ENCODE peak calls at places on chromosomes 5 and 9, in ten cellular contexts. Q, B, Y, Z, A, U, C, K, T and W are unnamed samples.

GRCh38 chr9:127444921-127445850 is 6.0 kb downstream of the RPL12 start:
- DNase-seq in A (no peak), C (no peak), Z (no peak), T (no peak), Q (peak), B (no peak), K (no peak), Y (peak), U (no peak), W (peak)

GRCh38 chr5:17415282-17415681 is 82.7 kb upstream of the TAF11L2 start:
- DNase-seq in C (no peak), U (no peak), A (no peak), T (no peak), Z (no peak), K (no peak), B (no peak), Q (no peak), Y (no peak), W (no peak)

GRCh38 chr5:92659246-92659645 is 921.8 kb downstream of the NR2F1-AS1 start:
- DNase-seq in Q (no peak), C (no peak), U (no peak), B (no peak), T (no peak), Z (no peak), K (no peak), A (no peak), Y (no peak), W (no peak)

GRCh38 chr5:139886213-139886612 is 90.6 kb downstream of the PSD2 start:
- DNase-seq in Q (no peak), Y (no peak), U (no peak), C (no peak), B (no peak), A (no peak), T (no peak), Z (no peak), K (no peak), W (no peak)

GRCh38 chr9:135980926-135981630 is 19.9 kb upstream of the UBAC1 start:
- DNase-seq in Q (no peak), B (no peak), U (no peak), T (no peak), C (peak), Z (no peak), K (no peak), Y (no peak), A (peak), W (no peak)

GRCh38 chr9:127121628-127122175 is 733 bp downstream of the ANGPTL2 start:
- DNase-seq in C (no peak), A (no peak), Y (no peak), U (peak), B (no peak), K (no peak), T (no peak), Q (no peak), Z (no peak), W (peak)

GRCh38 chr5:138626333-138626944 is 51.2 kb upstream of the HSPA9 start:
- DNase-seq in T (no peak), K (no peak), B (no peak), C (no peak), Z (no peak), Y (no peak), Q (no peak), A (no peak), U (no peak), W (peak)

GRCh38 chr9:120942186-120943001 is 15.8 kb upstream of the TRAF1 start:
- DNase-seq in Q (no peak), K (no peak), T (no peak), A (no peak), B (no peak), C (no peak), Y (no peak), Z (no peak), U (no peak), W (no peak)

GRCh38 chr5:73314395-73315195 is 134.0 kb downstream of the FOXD1 start:
- DNase-seq in B (no peak), T (no peak), A (no peak), U (no peak), Z (no peak), K (no peak), Q (no peak), Y (no peak), C (no peak), W (no peak)

GRCh38 chr5:133967715-133968056 is 739 bp downstream of the C5orf15 start:
- DNase-seq in B (no peak), Z (no peak), Y (peak), C (peak), U (no peak), Q (peak), A (no peak), T (no peak), K (no peak), W (peak)

GRCh38 chr5:175517824-175518450 is 39.6 kb downstream of the SFXN1 start:
- DNase-seq in K (no peak), A (peak), C (no peak), B (no peak), Y (peak), Z (peak), Q (peak), T (peak), U (no peak), W (no peak)

GRCh38 chr5:51382759-51383493 is at the start of gene ISL1:
- DNase-seq in B (peak), Z (no peak), Y (peak), C (no peak), Q (no peak), U (peak), T (no peak), K (peak), A (no peak), W (peak)

GRCh38 chr5:114174837-114175236 is 187.0 kb upstream of the KCNN2 start:
- DNase-seq in Y (no peak), K (no peak), A (no peak), U (no peak), C (no peak), T (no peak), Q (no peak), Z (no peak), B (no peak), W (no peak)

GRCh38 chr9:98172604-98173003 is 19.8 kb downstream of the CORO2A start:
- DNase-seq in T (no peak), U (no peak), Z (no peak), Q (no peak), K (peak), C (no peak), A (no peak), Y (no peak), B (peak), W (peak)

GRCh38 chr5:2887401-2888348 is 136.2 kb upstream of the IRX2 start:
- DNase-seq in C (no peak), Z (no peak), A (no peak), Y (no peak), Q (no peak), K (no peak), T (no peak), U (peak), B (no peak), W (no peak)

GRCh38 chr5:57298295-57298984 is 124.6 kb downstream of the GPBP1 start:
- DNase-seq in U (peak), Y (peak), B (peak), K (peak), C (peak), T (peak), Z (peak), Q (peak), A (peak), W (peak)

GRCh38 chr5:147461915-147462314 is 48.0 kb downstream of the DPYSL3 start:
- DNase-seq in Q (no peak), U (no peak), K (no peak), A (no peak), Y (no peak), C (no peak), T (no peak), B (no peak), Z (no peak), W (peak)

GRCh38 chr9:75134495-75134894 is 46.2 kb downstream of the OSTF1 start:
- DNase-seq in K (no peak), Q (no peak), Z (no peak), A (no peak), Y (no peak), B (no peak), U (no peak), T (no peak), C (no peak), W (no peak)

GRCh38 chr5:168790037-168790635 is 211.0 kb upstream of the PANK3 start:
- DNase-seq in U (peak), T (no peak), Q (no peak), B (no peak), C (no peak), Y (no peak), A (no peak), K (no peak), Z (no peak), W (peak)

GRCh38 chr5:145499483-145499882 is 335.7 kb downstream of the PRELID2 start:
- DNase-seq in Y (no peak), A (no peak), C (no peak), Z (no peak), K (no peak), T (no peak), B (no peak), U (no peak), Q (no peak), W (peak)

GRCh38 chr9:27441741-27442070 is 82.4 kb upstream of the IFNK start:
- DNase-seq in Q (no peak), Y (no peak), U (no peak), C (no peak), B (no peak), T (no peak), Z (no peak), A (no peak), K (no peak), W (no peak)